ENCODE peak calls at places on chromosome 15, in four cellular contexts. One of them, this sample, is unnamed.

GRCh38 chr15:99480223-99480810 is 85.5 kb upstream of the MEF2A start:
- DNase-seq in bronchial epithelial cell: peak; percentile 25
- DNase-seq in AG04450: no peak
- DNase-seq in stimulated activated CD4-positive, alpha-beta T cell treated with anti-CD3 and anti-CD28 coated beads, Interleukin-1b, Interleukin-23, amount 100 ng/mL, for 24 hours: no peak
- DNase-seq in this sample: no peak

GRCh38 chr15:101342065-101342464 is 47.0 kb upstream of the SNRPA1 start:
- DNase-seq in stimulated activated CD4-positive, alpha-beta T cell treated with anti-CD3 and anti-CD28 coated beads, Interleukin-1b, Interleukin-23, amount 100 ng/mL, for 24 hours: no peak
- DNase-seq in AG04450: no peak
- DNase-seq in bronchial epithelial cell: no peak
- DNase-seq in this sample: no peak

GRCh38 chr15:56821721-56822425 is 88.6 kb upstream of the ZNF280D start:
- DNase-seq in stimulated activated CD4-positive, alpha-beta T cell treated with anti-CD3 and anti-CD28 coated beads, Interleukin-1b, Interleukin-23, amount 100 ng/mL, for 24 hours: no peak
- DNase-seq in bronchial epithelial cell: peak; percentile 61
- DNase-seq in AG04450: peak; percentile 36
- DNase-seq in this sample: peak; percentile 68

GRCh38 chr15:92159906-92160841 is 233.5 kb upstream of the ST8SIA2 start:
- DNase-seq in stimulated activated CD4-positive, alpha-beta T cell treated with anti-CD3 and anti-CD28 coated beads, Interleukin-1b, Interleukin-23, amount 100 ng/mL, for 24 hours: no peak
- DNase-seq in bronchial epithelial cell: no peak
- DNase-seq in AG04450: no peak
- DNase-seq in this sample: no peak

GRCh38 chr15:70327328-70328136 is 229.8 kb upstream of the TLE3 start:
- DNase-seq in bronchial epithelial cell: peak; percentile 63
- DNase-seq in stimulated activated CD4-positive, alpha-beta T cell treated with anti-CD3 and anti-CD28 coated beads, Interleukin-1b, Interleukin-23, amount 100 ng/mL, for 24 hours: no peak
- DNase-seq in AG04450: no peak
- DNase-seq in this sample: no peak

GRCh38 chr15:83207622-83208356 is at the start of gene HDGFL3:
- DNase-seq in stimulated activated CD4-positive, alpha-beta T cell treated with anti-CD3 and anti-CD28 coated beads, Interleukin-1b, Interleukin-23, amount 100 ng/mL, for 24 hours: no peak
- DNase-seq in bronchial epithelial cell: no peak
- DNase-seq in AG04450: no peak
- DNase-seq in this sample: no peak

GRCh38 chr15:53716909-53717878 is 42.3 kb downstream of the WDR72 start:
- DNase-seq in AG04450: no peak
- DNase-seq in bronchial epithelial cell: peak; percentile 22
- DNase-seq in stimulated activated CD4-positive, alpha-beta T cell treated with anti-CD3 and anti-CD28 coated beads, Interleukin-1b, Interleukin-23, amount 100 ng/mL, for 24 hours: no peak
- DNase-seq in this sample: no peak

GRCh38 chr15:81293728-81294500 is 30.0 kb downstream of the STARD5 start:
- DNase-seq in bronchial epithelial cell: no peak
- DNase-seq in AG04450: no peak
- DNase-seq in stimulated activated CD4-positive, alpha-beta T cell treated with anti-CD3 and anti-CD28 coated beads, Interleukin-1b, Interleukin-23, amount 100 ng/mL, for 24 hours: peak; percentile 66
- DNase-seq in this sample: no peak

GRCh38 chr15:68480296-68480695 is 48.3 kb upstream of the ITGA11 start:
- DNase-seq in bronchial epithelial cell: no peak
- DNase-seq in AG04450: no peak
- DNase-seq in stimulated activated CD4-positive, alpha-beta T cell treated with anti-CD3 and anti-CD28 coated beads, Interleukin-1b, Interleukin-23, amount 100 ng/mL, for 24 hours: no peak
- DNase-seq in this sample: no peak

GRCh38 chr15:77032052-77032646 is 37.2 kb downstream of the PSTPIP1 start:
- DNase-seq in bronchial epithelial cell: no peak
- DNase-seq in AG04450: no peak
- DNase-seq in stimulated activated CD4-positive, alpha-beta T cell treated with anti-CD3 and anti-CD28 coated beads, Interleukin-1b, Interleukin-23, amount 100 ng/mL, for 24 hours: no peak
- DNase-seq in this sample: no peak

GRCh38 chr15:96359772-96360498 is 29.4 kb downstream of the NR2F2 start:
- DNase-seq in stimulated activated CD4-positive, alpha-beta T cell treated with anti-CD3 and anti-CD28 coated beads, Interleukin-1b, Interleukin-23, amount 100 ng/mL, for 24 hours: no peak
- DNase-seq in bronchial epithelial cell: no peak
- DNase-seq in AG04450: no peak
- DNase-seq in this sample: no peak

GRCh38 chr15:57726411-57726810 is 19.9 kb downstream of the POLR2M start:
- DNase-seq in bronchial epithelial cell: no peak
- DNase-seq in AG04450: no peak
- DNase-seq in stimulated activated CD4-positive, alpha-beta T cell treated with anti-CD3 and anti-CD28 coated beads, Interleukin-1b, Interleukin-23, amount 100 ng/mL, for 24 hours: no peak
- DNase-seq in this sample: no peak

GRCh38 chr15:77266708-77267387 is 153.1 kb downstream of the PEAK1 start:
- DNase-seq in bronchial epithelial cell: peak; percentile 35
- DNase-seq in AG04450: no peak
- DNase-seq in stimulated activated CD4-positive, alpha-beta T cell treated with anti-CD3 and anti-CD28 coated beads, Interleukin-1b, Interleukin-23, amount 100 ng/mL, for 24 hours: no peak
- DNase-seq in this sample: no peak

GRCh38 chr15:84797801-84798200 is 19.4 kb upstream of the ALPK3 start:
- DNase-seq in bronchial epithelial cell: no peak
- DNase-seq in stimulated activated CD4-positive, alpha-beta T cell treated with anti-CD3 and anti-CD28 coated beads, Interleukin-1b, Interleukin-23, amount 100 ng/mL, for 24 hours: no peak
- DNase-seq in AG04450: no peak
- DNase-seq in this sample: no peak

GRCh38 chr15:83106994-83107840 is at the start of gene TM6SF1:
- DNase-seq in stimulated activated CD4-positive, alpha-beta T cell treated with anti-CD3 and anti-CD28 coated beads, Interleukin-1b, Interleukin-23, amount 100 ng/mL, for 24 hours: no peak
- DNase-seq in AG04450: no peak
- DNase-seq in bronchial epithelial cell: no peak
- DNase-seq in this sample: no peak

GRCh38 chr15:37099321-37100108 is 834 bp downstream of the MEIS2 start:
- DNase-seq in stimulated activated CD4-positive, alpha-beta T cell treated with anti-CD3 and anti-CD28 coated beads, Interleukin-1b, Interleukin-23, amount 100 ng/mL, for 24 hours: no peak
- DNase-seq in bronchial epithelial cell: peak; percentile 54
- DNase-seq in AG04450: no peak
- DNase-seq in this sample: no peak

GRCh38 chr15:64975390-64975789 is 14.3 kb downstream of the SPG21 start:
- DNase-seq in stimulated activated CD4-positive, alpha-beta T cell treated with anti-CD3 and anti-CD28 coated beads, Interleukin-1b, Interleukin-23, amount 100 ng/mL, for 24 hours: no peak
- DNase-seq in AG04450: no peak
- DNase-seq in bronchial epithelial cell: no peak
- DNase-seq in this sample: no peak